ENCODE peak calls at places on chromosome 13, in seven cellular contexts. N is fibroblast of pulmonary artery, Y is adrenal gland, S is IMR-90, E is NB4, B is neural progenitor cell, D is GM12865. I is an unnamed sample.

GRCh38 chr13:57629821-57630235 is 1.7 kb upstream of the PCDH17 start:
- DNase-seq in N (peak; percentile 84), Y (peak; percentile 86), B (peak; percentile 98), E (no peak), S (peak; percentile 42), D (no peak), I (peak; percentile 73)

GRCh38 chr13:84946144-84946543 is 853.1 kb downstream of the SLITRK6 start:
- DNase-seq in B (no peak), E (no peak), S (no peak), Y (no peak), N (peak; percentile 4), D (no peak), I (no peak)

GRCh38 chr13:72808917-72809500 is 27.1 kb downstream of the PIBF1 start:
- DNase-seq in N (peak; percentile 27), D (peak; percentile 12), S (peak; percentile 6), B (peak; percentile 9), E (peak; percentile 29), Y (no peak), I (peak; percentile 28)

GRCh38 chr13:78176880-78177279 is 258.2 kb upstream of the EDNRB start:
- DNase-seq in N (no peak), E (no peak), S (no peak), B (no peak), Y (no peak), D (no peak), I (no peak)

GRCh38 chr13:86841264-86841663 is 829.9 kb upstream of the SLITRK5 start:
- DNase-seq in S (no peak), E (no peak), Y (no peak), N (no peak), D (no peak), B (no peak), I (no peak)

GRCh38 chr13:33194820-33195692 is 90.5 kb downstream of the STARD13 start:
- DNase-seq in S (peak; percentile 96), E (peak; percentile 2), B (no peak), D (peak; percentile 98), N (peak; percentile 96), Y (no peak), I (peak; percentile 81)

GRCh38 chr13:26629260-26629659 is 71.8 kb downstream of the WASF3 start:
- DNase-seq in E (peak; percentile 25), N (peak; percentile 17), B (no peak), S (no peak), Y (peak; percentile 37), D (no peak), I (no peak)

GRCh38 chr13:30616927-30617314 is 799 bp upstream of the USPL1 start:
- DNase-seq in Y (peak; percentile 81), N (peak; percentile 96), D (peak; percentile 83), E (peak; percentile 90), S (peak; percentile 89), B (peak; percentile 87), I (peak; percentile 76)

GRCh38 chr13:22569830-22570229 is 610.9 kb upstream of the SGCG start:
- DNase-seq in E (peak; percentile 2), S (no peak), N (no peak), D (no peak), B (no peak), Y (no peak), I (no peak)

GRCh38 chr13:44312131-44312530 is 61.5 kb upstream of the SERP2 start:
- DNase-seq in N (no peak), S (no peak), Y (no peak), B (no peak), E (no peak), D (no peak), I (no peak)

GRCh38 chr13:97223711-97224461 is 1.8 kb downstream of the MBNL2 start:
- DNase-seq in N (peak; percentile 96), D (peak; percentile 37), S (peak; percentile 96), E (peak; percentile 75), B (peak; percentile 42), Y (peak; percentile 73), I (peak; percentile 95)

GRCh38 chr13:112928958-112929777 is 39.8 kb upstream of the MCF2L start:
- DNase-seq in B (no peak), Y (peak; percentile 56), N (peak; percentile 48), D (no peak), S (peak; percentile 28), E (peak; percentile 48), I (peak; percentile 32)

GRCh38 chr13:112836940-112837339 is 132.1 kb upstream of the MCF2L start:
- DNase-seq in N (no peak), S (no peak), B (no peak), D (no peak), Y (no peak), E (no peak), I (no peak)

GRCh38 chr13:113140677-113141590 is 17.5 kb upstream of the PROZ start:
- DNase-seq in B (no peak), E (no peak), S (no peak), Y (no peak), N (no peak), D (no peak), I (no peak)

GRCh38 chr13:75762066-75762937 is 126.2 kb downstream of the LMO7 start:
- DNase-seq in Y (no peak), S (peak; percentile 63), N (no peak), D (peak; percentile 82), B (no peak), E (no peak), I (no peak)

GRCh38 chr13:57314897-57315520 is 148.0 kb downstream of the PRR20E start:
- DNase-seq in S (no peak), B (peak; percentile 53), Y (no peak), E (no peak), N (no peak), D (no peak), I (no peak)

DNA sequence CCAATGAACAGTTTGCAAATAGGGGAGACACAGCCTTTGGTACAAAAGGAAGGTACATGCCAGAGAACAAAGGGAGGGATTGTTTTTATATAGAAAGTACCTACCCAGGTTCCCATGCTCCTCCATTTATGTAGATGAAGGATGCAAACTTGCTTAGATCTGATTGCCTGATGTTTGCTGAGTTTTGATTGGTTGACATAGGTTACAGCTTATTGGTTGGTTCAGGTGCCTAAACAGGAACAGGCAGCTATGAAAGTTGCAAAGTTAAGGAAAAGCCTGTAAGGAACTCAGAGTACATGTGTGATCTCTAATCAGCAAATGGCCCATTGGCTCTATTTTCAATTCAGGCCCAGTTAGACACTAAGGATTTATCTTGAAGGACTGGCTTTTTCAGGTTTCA is 6.5 kb upstream of the NAA16 start:
- DNase-seq in B (no peak), S (no peak), Y (no peak), N (no peak), D (no peak), E (no peak), I (no peak)
- H3K4me3 ChIP-seq in B (no peak overlapping the region), S (no peak overlapping the region), Y (no peak overlapping the region), N (no peak overlapping the region), D (no peak overlapping the region), E (no peak overlapping the region), I (no peak overlapping the region)

GRCh38 chr13:52160053-52160452 is 656 bp upstream of the NEK3 start:
- DNase-seq in Y (no peak), B (no peak), D (no peak), S (no peak), N (no peak), E (no peak), I (no peak)
- H3K4me3 ChIP-seq in Y (no peak overlapping the region), B (no peak overlapping the region), D (peak overlapping the region; percentile 77), S (no peak overlapping the region), N (no peak overlapping the region), E (no peak overlapping the region), I (no peak overlapping the region)

GRCh38 chr13:98267080-98267912 is 90.2 kb upstream of the RNF113B start:
- DNase-seq in E (no peak), D (peak; percentile 84), S (peak; percentile 79), Y (no peak), N (no peak), B (no peak), I (no peak)
- H3K4me3 ChIP-seq in E (no peak overlapping the region), D (no peak overlapping the region), S (no peak overlapping the region), Y (no peak overlapping the region), N (no peak overlapping the region), B (no peak overlapping the region), I (no peak overlapping the region)

DNA sequence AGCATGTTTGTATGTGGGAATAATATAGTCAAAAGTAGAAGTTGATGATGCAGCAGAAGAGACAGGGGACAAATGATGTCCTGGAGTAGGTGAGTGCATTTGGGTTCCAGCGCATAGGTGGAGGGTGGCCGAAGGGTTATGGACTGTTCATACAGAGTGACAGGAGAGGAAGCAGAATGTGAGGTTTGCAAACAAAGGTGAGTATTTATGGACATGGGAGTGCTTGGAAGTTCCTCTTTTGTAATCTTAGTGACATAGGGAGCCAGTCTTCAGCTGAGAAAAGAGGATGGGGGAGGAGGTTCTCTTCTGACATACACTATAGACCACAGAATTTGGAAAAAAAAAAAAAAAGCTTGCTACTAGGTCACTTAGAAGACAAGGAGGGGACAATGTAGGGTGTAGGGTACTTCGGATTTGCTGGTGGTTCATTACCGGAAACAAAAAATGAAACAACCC is 331.6 kb downstream of the DLEU7 start:
- DNase-seq in E (peak; percentile 90), D (peak; percentile 46), S (no peak), N (no peak), Y (no peak), B (no peak), I (no peak)
- H3K4me3 ChIP-seq in E (peak overlapping the region; percentile 62), D (peak overlapping the region; percentile 49), S (no peak overlapping the region), N (no peak overlapping the region), Y (no peak overlapping the region), B (no peak overlapping the region), I (no peak overlapping the region)

DNA sequence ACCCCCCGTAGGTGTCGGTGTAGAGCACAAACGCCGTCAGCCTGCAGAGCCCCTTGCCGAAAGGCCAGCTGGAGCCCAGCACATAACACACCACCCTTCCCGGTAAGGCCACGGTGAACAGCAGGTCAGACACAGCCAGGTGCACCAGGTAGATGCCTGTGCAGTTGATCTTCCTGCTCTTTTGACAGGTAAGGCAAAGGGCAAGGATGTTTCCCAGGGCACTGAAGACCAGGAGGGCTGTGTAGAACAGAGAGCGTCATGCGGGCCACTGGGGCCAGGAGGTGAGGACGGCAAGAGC is 92.6 kb upstream of the TM9SF2 start:
- DNase-seq in D (no peak), N (no peak), Y (no peak), S (no peak), E (no peak), B (no peak), I (no peak)
- H3K4me3 ChIP-seq in D (no peak overlapping the region), N (no peak overlapping the region), Y (no peak overlapping the region), S (no peak overlapping the region), E (no peak overlapping the region), B (no peak overlapping the region), I (no peak overlapping the region)

DNA sequence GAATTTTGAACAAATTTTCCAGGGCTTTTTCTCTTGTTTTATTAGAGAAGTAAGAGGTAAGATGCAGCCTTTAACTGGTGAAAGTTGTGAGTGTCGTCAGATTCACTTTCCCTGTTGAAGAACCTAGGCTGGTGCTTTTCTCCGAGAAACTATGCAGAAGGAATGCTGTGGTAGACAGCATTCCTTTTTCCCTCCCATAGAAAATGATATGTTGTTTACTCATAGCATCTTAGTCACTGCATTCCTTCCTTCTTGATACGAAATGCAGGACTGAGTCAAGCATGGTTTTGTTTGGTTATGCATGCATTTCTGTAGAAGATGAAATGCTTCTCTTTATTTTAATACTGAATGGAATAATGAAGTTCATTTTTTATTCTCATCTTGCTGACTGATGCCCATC is 3.4 kb downstream of the ITGBL1 start:
- DNase-seq in D (no peak), S (peak; percentile 97), E (no peak), B (no peak), Y (no peak), N (peak; percentile 89), I (peak; percentile 87)
- H3K4me3 ChIP-seq in D (no peak overlapping the region), S (no peak overlapping the region), E (no peak overlapping the region), B (no peak overlapping the region), Y (no peak overlapping the region), N (no peak overlapping the region), I (no peak overlapping the region)

GRCh38 chr13:108495686-108496363 is 133.6 kb upstream of the MYO16 start:
- DNase-seq in E (no peak), Y (no peak), B (peak; percentile 68), D (no peak), N (no peak), S (no peak), I (peak; percentile 1)
- H3K4me3 ChIP-seq in E (no peak overlapping the region), Y (no peak overlapping the region), B (peak overlapping the region; percentile 64), D (no peak overlapping the region), N (no peak overlapping the region), S (no peak overlapping the region), I (no peak overlapping the region)

GRCh38 chr13:109088528-109088927 is 459.1 kb downstream of the MYO16 start:
- DNase-seq in D (no peak), N (no peak), E (no peak), S (no peak), Y (no peak), B (peak; percentile 5), I (no peak)
- H3K4me3 ChIP-seq in D (no peak overlapping the region), N (no peak overlapping the region), E (no peak overlapping the region), S (no peak overlapping the region), Y (no peak overlapping the region), B (no peak overlapping the region), I (no peak overlapping the region)